ENCODE peak calls at places on chromosomes 1 and 21, in four cellular contexts. One of them, this sample, is unnamed.

GRCh38 chr1:109170051-109170775 is 43.5 kb upstream of the SARS1 start:
- DNase-seq in A549: no peak
- DNase-seq in K562: no peak
- DNase-seq in GM12878: no peak
- DNase-seq in this sample: peak

GRCh38 chr21:31509108-31510017 is 150.1 kb upstream of the SOD1 start:
- DNase-seq in A549: peak
- DNase-seq in K562: peak
- DNase-seq in GM12878: peak
- DNase-seq in this sample: no peak

GRCh38 chr1:69814926-69815325 is 247.2 kb downstream of the LRRC7 start:
- DNase-seq in A549: no peak
- DNase-seq in K562: no peak
- DNase-seq in GM12878: no peak
- DNase-seq in this sample: no peak

GRCh38 chr1:201714542-201715276 is 114.2 kb upstream of the IPO9 start:
- DNase-seq in A549: peak
- DNase-seq in K562: peak
- DNase-seq in GM12878: no peak
- DNase-seq in this sample: peak

GRCh38 chr1:44313265-44313918 is 41.7 kb downstream of the ERI3 start:
- DNase-seq in A549: no peak
- DNase-seq in K562: no peak
- DNase-seq in GM12878: no peak
- DNase-seq in this sample: no peak

GRCh38 chr1:176466514-176466913 is 3.5 kb downstream of the PAPPA2 start:
- DNase-seq in A549: peak
- DNase-seq in K562: peak
- DNase-seq in GM12878: no peak
- DNase-seq in this sample: no peak

GRCh38 chr1:23639460-23639859 is 52.1 kb upstream of the RPL11 start:
- DNase-seq in A549: no peak
- DNase-seq in K562: no peak
- DNase-seq in GM12878: no peak
- DNase-seq in this sample: no peak

GRCh38 chr1:77686784-77687518 is 4.5 kb upstream of the ZZZ3 start:
- DNase-seq in A549: no peak
- DNase-seq in K562: no peak
- DNase-seq in GM12878: no peak
- DNase-seq in this sample: no peak

GRCh38 chr1:114215426-114215825 is 61.8 kb upstream of the SYT6 start:
- DNase-seq in A549: no peak
- DNase-seq in K562: no peak
- DNase-seq in GM12878: no peak
- DNase-seq in this sample: no peak

GRCh38 chr1:36320767-36321118 is 2.7 kb downstream of the EVA1B start:
- DNase-seq in A549: no peak
- DNase-seq in K562: no peak
- DNase-seq in GM12878: no peak
- DNase-seq in this sample: no peak

GRCh38 chr1:182575540-182576149 is 13.4 kb downstream of the RNASEL start:
- DNase-seq in A549: no peak
- DNase-seq in K562: no peak
- DNase-seq in GM12878: no peak
- DNase-seq in this sample: peak

GRCh38 chr1:20178634-20179368 is 7.1 kb upstream of the UBXN10 start:
- DNase-seq in A549: no peak
- DNase-seq in K562: no peak
- DNase-seq in GM12878: no peak
- DNase-seq in this sample: no peak

GRCh38 chr1:9927259-9927658 is 15.9 kb downstream of the LZIC start:
- DNase-seq in A549: no peak
- DNase-seq in K562: no peak
- DNase-seq in GM12878: no peak
- DNase-seq in this sample: no peak

GRCh38 chr1:244387415-244387814 is 64.3 kb downstream of the ADSS2 start:
- DNase-seq in A549: no peak
- DNase-seq in K562: no peak
- DNase-seq in GM12878: no peak
- DNase-seq in this sample: no peak

GRCh38 chr21:46199436-46200373 is 15.4 kb upstream of the SPATC1L start:
- DNase-seq in A549: no peak
- DNase-seq in K562: no peak
- DNase-seq in GM12878: no peak
- DNase-seq in this sample: peak

DNA sequence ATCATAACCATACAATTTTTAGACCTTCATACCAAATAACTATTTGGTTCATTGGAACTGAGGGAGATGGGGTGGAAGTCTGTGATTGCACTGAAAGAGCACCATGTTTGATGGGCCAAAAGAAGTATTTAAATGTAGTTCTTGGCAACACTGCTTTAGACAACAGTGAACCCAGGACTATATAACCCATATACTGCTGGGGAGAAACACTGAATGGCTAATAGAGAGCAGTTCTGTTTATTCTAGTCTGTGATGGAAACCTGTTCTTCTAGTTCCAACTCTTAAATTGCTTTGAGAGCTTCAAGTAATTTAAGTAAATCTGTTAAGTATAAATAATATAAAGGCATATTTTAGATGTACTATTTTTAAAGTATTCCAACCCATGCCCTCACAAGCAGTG is 96.3 kb downstream of the NIBAN1 start:
- DNase-seq in A549: no peak
- DNase-seq in K562: no peak
- DNase-seq in GM12878: no peak
- DNase-seq in this sample: no peak
- TF ChIP-seq RCOR1 in A549: no peak
- TF ChIP-seq RCOR1 in K562: no peak
- TF ChIP-seq RCOR1 in GM12878: no peak
- TF ChIP-seq RCOR1 in this sample: no peak

GRCh38 chr1:25804244-25804963 is 4.4 kb downstream of the SELENON start:
- DNase-seq in A549: no peak
- DNase-seq in K562: no peak
- DNase-seq in GM12878: no peak
- DNase-seq in this sample: no peak
- TF ChIP-seq ELK1 in A549: no peak
- TF ChIP-seq ELK1 in K562: no peak
- TF ChIP-seq ELK1 in GM12878: no peak
- TF ChIP-seq ELK1 in this sample: no peak

GRCh38 chr21:45078877-45079281 is 4.5 kb downstream of the ADARB1 start:
- DNase-seq in A549: no peak
- DNase-seq in K562: no peak
- DNase-seq in GM12878: no peak
- DNase-seq in this sample: peak
- TF ChIP-seq RCOR1 in A549: no peak
- TF ChIP-seq RCOR1 in K562: no peak
- TF ChIP-seq RCOR1 in GM12878: no peak
- TF ChIP-seq RCOR1 in this sample: no peak

DNA sequence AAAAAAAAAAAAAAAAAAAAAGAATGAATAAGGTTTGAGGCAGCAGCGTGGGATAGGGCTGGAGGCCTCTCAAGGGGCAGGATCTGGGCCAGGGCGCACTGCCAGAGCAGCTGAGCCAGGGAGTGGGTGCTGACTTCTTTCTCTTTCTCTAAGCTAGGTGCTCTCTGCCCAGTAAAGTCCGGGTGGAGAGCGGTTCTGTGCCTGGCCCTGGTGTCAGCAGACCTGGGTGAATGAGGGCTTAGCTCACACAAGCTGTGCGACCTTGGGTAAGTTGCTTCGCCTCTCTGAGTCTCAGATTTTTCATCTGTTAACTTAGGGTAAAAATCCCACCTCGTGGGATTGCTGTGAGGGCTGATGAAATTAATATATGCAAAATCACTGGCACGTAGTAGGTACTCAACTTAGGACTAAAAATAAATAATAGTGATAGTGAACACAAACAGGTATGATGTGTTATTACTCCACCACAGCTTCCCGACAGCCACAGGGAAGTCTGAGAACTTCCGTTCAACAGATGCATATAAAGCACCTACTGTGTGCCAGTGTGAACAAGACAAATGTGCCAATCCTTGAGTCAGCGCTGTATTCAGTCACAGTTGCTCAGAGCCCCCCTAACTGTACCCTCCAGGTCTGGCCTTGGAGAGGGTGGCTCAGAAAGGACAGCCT is 2.0 kb upstream of the FAM131C start:
- DNase-seq in A549: no peak
- DNase-seq in K562: no peak
- DNase-seq in GM12878: no peak
- DNase-seq in this sample: peak
- TF ChIP-seq ELK1 in A549: no peak
- TF ChIP-seq ELK1 in K562: no peak
- TF ChIP-seq ELK1 in GM12878: no peak
- TF ChIP-seq ELK1 in this sample: no peak

DNA sequence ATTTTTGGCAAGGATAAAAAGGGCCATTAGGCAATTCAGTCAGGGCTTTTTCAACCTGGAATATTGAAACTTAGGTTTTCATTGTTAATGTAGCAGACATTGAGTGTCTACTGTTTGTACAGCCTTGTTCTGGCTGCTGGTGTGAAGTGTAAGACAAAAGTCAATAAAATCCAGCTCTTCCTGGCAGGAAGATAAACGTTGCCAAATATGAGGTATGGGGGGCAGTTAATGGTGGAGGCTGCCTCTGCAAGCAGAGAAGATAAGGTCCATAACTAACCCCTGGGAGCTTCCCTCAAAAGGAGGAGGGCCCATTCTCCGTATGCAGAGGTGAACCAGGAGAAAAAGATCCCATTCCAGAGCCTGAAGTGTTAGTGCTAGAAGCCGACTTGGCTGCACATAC is 19.5 kb upstream of the SHE start:
- DNase-seq in A549: no peak
- DNase-seq in K562: no peak
- DNase-seq in GM12878: no peak
- DNase-seq in this sample: no peak
- TF ChIP-seq RCOR1 in A549: no peak
- TF ChIP-seq RCOR1 in K562: no peak
- TF ChIP-seq RCOR1 in GM12878: no peak
- TF ChIP-seq RCOR1 in this sample: no peak

DNA sequence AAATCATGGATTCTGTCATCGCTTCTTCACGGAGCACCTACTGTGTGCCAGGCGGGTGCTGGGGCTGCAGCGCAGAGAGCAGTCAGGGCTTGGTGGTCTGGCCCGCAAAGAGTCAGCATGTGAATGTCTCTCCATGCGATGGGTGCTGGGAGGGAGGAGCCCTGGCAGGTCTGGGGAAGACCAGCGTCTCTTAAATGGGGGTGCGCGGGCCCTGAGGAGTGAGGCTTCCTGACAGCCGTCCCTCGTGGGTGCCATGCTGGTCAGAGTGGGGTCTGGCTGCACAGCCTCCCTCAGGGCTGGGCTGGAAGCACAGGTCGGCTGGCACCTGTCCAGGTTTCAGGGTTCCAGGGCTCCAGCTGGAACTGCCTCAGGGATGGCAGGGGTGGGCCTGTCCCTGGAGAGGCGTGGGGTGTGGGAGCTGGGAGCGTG is 18.5 kb downstream of the TP73 start:
- DNase-seq in A549: no peak
- DNase-seq in K562: no peak
- DNase-seq in GM12878: no peak
- DNase-seq in this sample: no peak
- TF ChIP-seq ELK1 in A549: no peak
- TF ChIP-seq ELK1 in K562: no peak
- TF ChIP-seq ELK1 in GM12878: no peak
- TF ChIP-seq ELK1 in this sample: no peak

GRCh38 chr1:11839727-11840705 is 7.6 kb downstream of the NPPA start:
- DNase-seq in A549: no peak
- DNase-seq in K562: no peak
- DNase-seq in GM12878: no peak
- DNase-seq in this sample: no peak
- TF ChIP-seq RCOR1 in A549: no peak
- TF ChIP-seq RCOR1 in K562: no peak
- TF ChIP-seq RCOR1 in GM12878: no peak
- TF ChIP-seq RCOR1 in this sample: no peak

GRCh38 chr1:15836772-15837669 is 10.5 kb upstream of the SPEN start:
- DNase-seq in A549: no peak
- DNase-seq in K562: no peak
- DNase-seq in GM12878: no peak
- DNase-seq in this sample: no peak
- TF ChIP-seq ELK1 in A549: no peak
- TF ChIP-seq ELK1 in K562: no peak
- TF ChIP-seq ELK1 in GM12878: no peak
- TF ChIP-seq ELK1 in this sample: no peak

GRCh38 chr1:167119696-167120095 is 25.8 kb downstream of the STYXL2 start:
- DNase-seq in A549: no peak
- DNase-seq in K562: no peak
- DNase-seq in GM12878: no peak
- DNase-seq in this sample: no peak

GRCh38 chr1:167121375-167122120 is 27.7 kb downstream of the STYXL2 start:
- DNase-seq in A549: peak
- DNase-seq in K562: no peak
- DNase-seq in GM12878: no peak
- DNase-seq in this sample: no peak

GRCh38 chr1:167120899-167121298 is 27.0 kb downstream of the STYXL2 start:
- DNase-seq in A549: no peak
- DNase-seq in K562: no peak
- DNase-seq in GM12878: no peak
- DNase-seq in this sample: no peak

GRCh38 chr1:167122568-167122967 is 28.7 kb downstream of the STYXL2 start:
- DNase-seq in A549: no peak
- DNase-seq in K562: no peak
- DNase-seq in GM12878: no peak
- DNase-seq in this sample: no peak

GRCh38 chr1:167122121-167122480 is 28.2 kb downstream of the STYXL2 start:
- DNase-seq in A549: no peak
- DNase-seq in K562: no peak
- DNase-seq in GM12878: no peak
- DNase-seq in this sample: no peak
- TF ChIP-seq RCOR1 in A549: no peak
- TF ChIP-seq RCOR1 in K562: no peak
- TF ChIP-seq RCOR1 in GM12878: no peak
- TF ChIP-seq RCOR1 in this sample: no peak